ENCODE peak calls at places on chromosomes 5 and 9, in ten cellular contexts. J is GM12865, V is right lobe of liver, I is neural progenitor cell, R is kidney epithelial cell, G is AG09309, N is psoas muscle, S is foreskin fibroblast, K is cardiac fibroblast, W is PC-3. M is an unnamed sample.

GRCh38 chr9:92147030-92147853 is 32.0 kb upstream of the SPTLC1 start:
- DNase-seq in J (peak), V (no peak), I (no peak), R (peak), G (peak), N (no peak), S (peak), K (peak), W (peak), M (no peak)

GRCh38 chr5:54515634-54516033 is 1.9 kb upstream of the SNX18 start:
- DNase-seq in J (no peak), V (no peak), I (no peak), R (no peak), G (no peak), N (no peak), S (no peak), K (no peak), W (no peak), M (no peak)

GRCh38 chr5:151924564-151925395 is at the start of gene GLRA1:
- DNase-seq in J (peak), V (no peak), I (peak), R (no peak), G (no peak), N (peak), S (peak), K (peak), W (peak), M (peak)

GRCh38 chr5:173922527-173922926 is 34.4 kb downstream of the CPEB4 start:
- DNase-seq in J (no peak), V (no peak), I (no peak), R (no peak), G (no peak), N (no peak), S (no peak), K (no peak), W (no peak), M (no peak)

GRCh38 chr5:177427211-177427822 is 841 bp downstream of the GRK6 start:
- DNase-seq in J (no peak), V (peak), I (peak), R (no peak), G (no peak), N (peak), S (peak), K (no peak), W (peak), M (no peak)

GRCh38 chr5:79023323-79023722 is 38.2 kb upstream of the ARSB start:
- DNase-seq in J (no peak), V (no peak), I (no peak), R (no peak), G (no peak), N (no peak), S (no peak), K (no peak), W (no peak), M (no peak)

GRCh38 chr9:215631-216155 is 1.0 kb downstream of the DOCK8 start:
- DNase-seq in J (peak), V (no peak), I (no peak), R (no peak), G (no peak), N (no peak), S (no peak), K (no peak), W (no peak), M (no peak)

GRCh38 chr5:171157233-171157632 is 151.8 kb upstream of the TLX3 start:
- DNase-seq in J (no peak), V (no peak), I (no peak), R (no peak), G (no peak), N (no peak), S (peak), K (no peak), W (no peak), M (no peak)

GRCh38 chr5:181261320-181262085 is 560 bp upstream of the TRIM52 start:
- DNase-seq in J (peak), V (peak), I (peak), R (no peak), G (peak), N (peak), S (peak), K (peak), W (peak), M (peak)

GRCh38 chr5:150258126-150258525 is 31.4 kb downstream of the CAMK2A start:
- DNase-seq in J (peak), V (no peak), I (peak), R (no peak), G (no peak), N (no peak), S (no peak), K (no peak), W (no peak), M (no peak)

GRCh38 chr9:95763983-95764382 is 111.5 kb upstream of the ERCC6L2 start:
- DNase-seq in J (no peak), V (no peak), I (no peak), R (no peak), G (no peak), N (no peak), S (no peak), K (no peak), W (no peak), M (no peak)

GRCh38 chr9:120439147-120439546 is 140.8 kb downstream of the CDK5RAP2 start:
- DNase-seq in J (peak), V (no peak), I (peak), R (no peak), G (no peak), N (no peak), S (peak), K (peak), W (peak), M (no peak)

GRCh38 chr9:82961504-82962125 is 101.3 kb downstream of the RASEF start:
- DNase-seq in J (peak), V (peak), I (peak), R (peak), G (peak), N (peak), S (peak), K (peak), W (peak), M (peak)

GRCh38 chr9:131660466-131661405 is 79.1 kb downstream of the RAPGEF1 start:
- DNase-seq in J (no peak), V (no peak), I (peak), R (no peak), G (no peak), N (no peak), S (no peak), K (no peak), W (no peak), M (no peak)

GRCh38 chr5:144913661-144914060 is 743.0 kb downstream of the KCTD16 start:
- DNase-seq in J (no peak), V (no peak), I (no peak), R (no peak), G (no peak), N (no peak), S (no peak), K (no peak), W (no peak), M (no peak)

GRCh38 chr5:11182441-11183080 is 421.5 kb upstream of the DAP start:
- DNase-seq in J (peak), V (no peak), I (peak), R (no peak), G (no peak), N (no peak), S (peak), K (peak), W (peak), M (no peak)

GRCh38 chr9:134059188-134059641 is 8.6 kb downstream of the BRD3 start:
- DNase-seq in J (no peak), V (peak), I (peak), R (no peak), G (no peak), N (peak), S (no peak), K (no peak), W (no peak), M (no peak)

GRCh38 chr9:107153336-107153735 is 129.7 kb upstream of the RAD23B start:
- DNase-seq in J (no peak), V (no peak), I (no peak), R (no peak), G (no peak), N (no peak), S (peak), K (no peak), W (no peak), M (no peak)

GRCh38 chr5:40797273-40798011 is 732 bp downstream of the PRKAA1 start:
- DNase-seq in J (peak), V (peak), I (peak), R (peak), G (no peak), N (peak), S (peak), K (peak), W (peak), M (peak)

GRCh38 chr9:35863583-35863982 is 6.6 kb downstream of the OR13J1 start:
- DNase-seq in J (no peak), V (no peak), I (no peak), R (no peak), G (no peak), N (no peak), S (no peak), K (no peak), W (no peak), M (no peak)

GRCh38 chr5:68196876-68197275 is 18.7 kb upstream of the PIK3R1 start:
- DNase-seq in J (peak), V (no peak), I (no peak), R (no peak), G (no peak), N (no peak), S (no peak), K (no peak), W (no peak), M (no peak)

GRCh38 chr5:126972062-126972895 is 58.1 kb downstream of the MARCHF3 start:
- DNase-seq in J (peak), V (no peak), I (no peak), R (no peak), G (no peak), N (no peak), S (no peak), K (peak), W (no peak), M (no peak)

GRCh38 chr9:77892955-77893514 is 138.6 kb downstream of the GNAQ start:
- DNase-seq in J (no peak), V (no peak), I (no peak), R (no peak), G (no peak), N (no peak), S (no peak), K (no peak), W (no peak), M (no peak)

GRCh38 chr5:22514231-22514630 is 338.9 kb downstream of the CDH12 start:
- DNase-seq in J (no peak), V (no peak), I (no peak), R (no peak), G (no peak), N (no peak), S (no peak), K (no peak), W (no peak), M (no peak)

GRCh38 chr9:15909297-15909696 is 356.5 kb downstream of the CCDC171 start:
- DNase-seq in J (no peak), V (no peak), I (no peak), R (no peak), G (peak), N (no peak), S (peak), K (peak), W (no peak), M (no peak)

GRCh38 chr9:107711528-107711927 is 222.0 kb upstream of the KLF4 start:
- DNase-seq in J (no peak), V (no peak), I (no peak), R (peak), G (peak), N (peak), S (peak), K (peak), W (peak), M (no peak)

GRCh38 chr5:18068851-18069250 is 434.6 kb downstream of the TAF11L14 start:
- DNase-seq in J (no peak), V (no peak), I (no peak), R (no peak), G (no peak), N (no peak), S (no peak), K (no peak), W (no peak), M (no peak)

GRCh38 chr5:93607367-93608258 is 24.6 kb downstream of the NR2F1 start:
- DNase-seq in J (peak), V (no peak), I (peak), R (no peak), G (peak), N (no peak), S (peak), K (peak), W (peak), M (no peak)

GRCh38 chr5:60852317-60852716 is 8.2 kb upstream of the ELOVL7 start:
- DNase-seq in J (no peak), V (no peak), I (no peak), R (no peak), G (no peak), N (no peak), S (no peak), K (no peak), W (no peak), M (no peak)

GRCh38 chr5:157930710-157931109 is 71.8 kb upstream of the CLINT1 start:
- DNase-seq in J (no peak), V (peak), I (no peak), R (no peak), G (no peak), N (no peak), S (no peak), K (no peak), W (no peak), M (no peak)

GRCh38 chr5:123771715-123772114 is 259.7 kb downstream of the CSNK1G3 start:
- DNase-seq in J (no peak), V (no peak), I (peak), R (no peak), G (no peak), N (no peak), S (no peak), K (no peak), W (no peak), M (no peak)

GRCh38 chr5:149561848-149562247 is 10.6 kb upstream of the CSNK1A1 start:
- DNase-seq in J (no peak), V (no peak), I (no peak), R (peak), G (peak), N (no peak), S (peak), K (peak), W (peak), M (no peak)

GRCh38 chr5:91367908-91368648 is 15.0 kb downstream of the ARRDC3 start:
- DNase-seq in J (no peak), V (no peak), I (no peak), R (no peak), G (no peak), N (no peak), S (no peak), K (no peak), W (no peak), M (no peak)

GRCh38 chr9:126146254-126147145 is 180.1 kb upstream of the MVB12B start:
- DNase-seq in J (peak), V (peak), I (peak), R (no peak), G (no peak), N (no peak), S (no peak), K (no peak), W (peak), M (peak)

GRCh38 chr5:27130587-27130986 is 92.2 kb upstream of the CDH9 start:
- DNase-seq in J (no peak), V (no peak), I (no peak), R (peak), G (no peak), N (no peak), S (no peak), K (peak), W (peak), M (no peak)

GRCh38 chr5:170380361-170380951 is 8.7 kb downstream of the KCNMB1 start:
- DNase-seq in J (no peak), V (no peak), I (no peak), R (no peak), G (no peak), N (no peak), S (no peak), K (no peak), W (peak), M (no peak)

GRCh38 chr9:22528485-22528884 is 81.9 kb downstream of the DMRTA1 start:
- DNase-seq in J (no peak), V (no peak), I (peak), R (no peak), G (no peak), N (no peak), S (peak), K (peak), W (peak), M (no peak)

GRCh38 chr9:135718616-135719015 is 16.6 kb downstream of the KCNT1 start:
- DNase-seq in J (no peak), V (no peak), I (no peak), R (no peak), G (no peak), N (no peak), S (no peak), K (peak), W (peak), M (no peak)
- TF ChIP-seq CTCF in J (no peak), V (no peak), I (no peak), R (no peak), G (no peak), N (no peak), S (no peak), K (no peak), W (no peak), M (no peak)

GRCh38 chr5:14261237-14261636 is 118.1 kb downstream of the TRIO start:
- DNase-seq in J (peak), V (no peak), I (peak), R (no peak), G (no peak), N (no peak), S (no peak), K (no peak), W (no peak), M (no peak)

GRCh38 chr5:14257995-14258403 is 114.9 kb downstream of the TRIO start:
- DNase-seq in J (peak), V (no peak), I (no peak), R (no peak), G (no peak), N (no peak), S (no peak), K (no peak), W (no peak), M (no peak)

GRCh38 chr5:14256756-14257393 is 113.7 kb downstream of the TRIO start:
- DNase-seq in J (no peak), V (no peak), I (no peak), R (no peak), G (no peak), N (no peak), S (no peak), K (no peak), W (peak), M (no peak)

GRCh38 chr5:14260637-14261036 is 117.5 kb downstream of the TRIO start:
- DNase-seq in J (no peak), V (no peak), I (no peak), R (no peak), G (no peak), N (no peak), S (no peak), K (no peak), W (no peak), M (no peak)

DNA sequence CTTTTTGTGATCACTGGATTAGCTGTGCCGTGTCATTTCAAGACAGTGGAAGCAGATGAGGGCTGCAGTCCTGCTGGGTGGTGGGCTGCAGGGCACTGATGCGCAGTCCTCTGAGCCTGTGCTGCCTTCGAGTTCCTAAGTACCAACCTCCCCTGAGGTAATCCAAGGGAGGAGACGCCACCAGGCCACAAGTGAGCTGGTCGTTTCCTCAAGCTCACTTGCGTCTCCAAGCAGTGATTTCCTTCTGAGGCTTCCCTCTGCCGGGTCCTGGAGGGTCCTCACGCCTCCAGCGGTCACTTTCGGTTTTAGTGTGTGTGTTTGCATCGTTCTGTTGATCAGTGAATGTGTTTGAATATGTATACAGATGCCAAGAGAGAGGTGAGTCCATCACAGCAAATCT is 115.7 kb downstream of the TRIO start:
- DNase-seq in J (peak), V (no peak), I (peak), R (no peak), G (no peak), N (no peak), S (no peak), K (peak), W (no peak), M (no peak)
- TF ChIP-seq CTCF in J (no peak), V (no peak), I (peak), R (no peak), G (no peak), N (peak), S (no peak), K (no peak), W (no peak), M (peak)

GRCh38 chr5:122492675-122493074 is 180.6 kb downstream of the SNCAIP start:
- DNase-seq in J (peak), V (no peak), I (peak), R (no peak), G (no peak), N (no peak), S (peak), K (no peak), W (peak), M (no peak)
- TF ChIP-seq CTCF in J (peak), V (peak), I (peak), R (peak), G (peak), N (no peak), S (peak), K (peak), W (peak), M (peak)

DNA sequence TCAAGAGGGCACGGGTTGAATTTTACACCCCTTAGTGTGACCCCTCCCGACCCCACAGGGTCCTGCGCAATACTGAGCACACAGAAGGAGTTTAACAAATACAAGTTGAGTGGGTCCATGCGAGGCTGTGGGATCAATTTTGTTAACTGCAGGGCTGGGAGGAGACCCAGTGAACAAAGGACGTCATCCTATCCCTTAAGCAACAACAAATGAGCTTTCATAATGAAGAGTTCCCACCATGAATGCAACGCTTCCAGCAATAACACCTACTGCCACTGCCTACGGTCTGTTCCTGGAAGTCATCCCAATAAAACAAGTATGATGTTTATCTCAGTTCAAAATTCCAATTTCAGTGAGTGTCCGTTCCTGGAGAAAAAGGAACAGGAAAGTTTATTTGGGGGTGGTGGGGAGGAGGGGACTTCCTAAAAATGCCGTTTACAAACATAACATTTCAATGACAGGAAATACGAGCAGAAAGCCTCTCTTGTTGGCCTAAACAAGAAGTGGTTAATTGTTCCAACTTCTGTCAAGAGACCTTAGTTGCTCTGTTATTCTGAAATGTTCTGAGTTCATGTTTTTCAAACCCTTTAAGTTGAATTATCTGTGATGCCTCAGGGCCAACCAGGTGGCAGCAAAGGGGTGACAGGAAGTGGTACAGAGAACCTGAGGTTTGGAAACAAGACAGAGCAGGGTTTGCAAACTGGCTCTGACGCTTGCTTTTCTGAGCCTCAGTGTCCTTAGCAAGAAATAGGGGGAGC is 65.8 kb upstream of the PLPP6 start:
- DNase-seq in J (peak), V (peak), I (peak), R (no peak), G (no peak), N (no peak), S (no peak), K (no peak), W (no peak), M (no peak)
- TF ChIP-seq CTCF in J (no peak), V (no peak), I (no peak), R (no peak), G (no peak), N (no peak), S (no peak), K (no peak), W (no peak), M (no peak)

GRCh38 chr9:83977196-83977595 is 2.8 kb downstream of the HNRNPK start:
- DNase-seq in J (no peak), V (no peak), I (no peak), R (no peak), G (no peak), N (no peak), S (no peak), K (no peak), W (no peak), M (no peak)
- TF ChIP-seq CTCF in J (no peak), V (no peak), I (no peak), R (no peak), G (no peak), N (no peak), S (no peak), K (no peak), W (no peak), M (no peak)

M was measured in type B pancreatic cell.